ENCODE peak calls at places on chromosomes 3 and 15, in seven cellular contexts. E, C, P, K, T, N and O are unnamed samples.

GRCh38 chr15:48966595-48967301 is 3.0 kb upstream of the SHC4 start:
- DNase-seq in C (no peak), P (no peak), T (no peak), N (no peak), K (no peak), E (no peak), O (no peak)

GRCh38 chr15:89052474-89052873 is 35.8 kb upstream of the ABHD2 start:
- DNase-seq in C (no peak), E (no peak), N (no peak), T (no peak), P (peak), K (no peak), O (no peak)

GRCh38 chr3:27675287-27675686 is 46.8 kb downstream of the EOMES start:
- DNase-seq in P (peak), K (no peak), E (no peak), C (no peak), N (no peak), T (no peak), O (no peak)

GRCh38 chr3:167750273-167750971 is 14.9 kb downstream of the SERPINI1 start:
- DNase-seq in C (no peak), N (no peak), P (no peak), T (no peak), K (no peak), E (peak), O (no peak)

GRCh38 chr3:78762121-78762520 is 1005.7 kb downstream of the ROBO1 start:
- DNase-seq in C (no peak), E (no peak), K (no peak), P (no peak), T (no peak), N (no peak), O (no peak)

GRCh38 chr15:47293763-47294162 is 423.5 kb upstream of the SEMA6D start:
- DNase-seq in N (peak), P (peak), T (no peak), C (no peak), K (peak), E (no peak), O (no peak)

GRCh38 chr3:183198939-183199338 is 36.4 kb upstream of the LAMP3 start:
- DNase-seq in K (no peak), N (no peak), C (no peak), P (no peak), T (no peak), E (no peak), O (no peak)

GRCh38 chr15:60483042-60483441 is 4.1 kb upstream of the ICE2 start:
- DNase-seq in K (no peak), E (no peak), N (no peak), T (no peak), C (no peak), P (no peak), O (no peak)

GRCh38 chr15:54187325-54187724 is 209.1 kb downstream of the UNC13C start:
- DNase-seq in K (no peak), P (no peak), N (no peak), T (no peak), E (no peak), C (no peak), O (no peak)

GRCh38 chr3:14156201-14156600 is 22.2 kb downstream of the XPC start:
- DNase-seq in C (no peak), K (no peak), T (no peak), E (no peak), P (no peak), N (no peak), O (no peak)

GRCh38 chr15:100873029-100873677 is 6.5 kb upstream of the ALDH1A3 start:
- DNase-seq in T (peak), K (peak), E (peak), P (peak), C (no peak), N (peak), O (peak)

GRCh38 chr15:46636220-46636619 is 1001.4 kb downstream of the SQOR start:
- DNase-seq in K (no peak), N (peak), T (peak), C (no peak), E (no peak), P (no peak), O (no peak)

GRCh38 chr3:64358176-64358575 is 132.9 kb upstream of the PRICKLE2 start:
- DNase-seq in K (no peak), E (no peak), T (no peak), N (no peak), C (no peak), P (no peak), O (no peak)

GRCh38 chr15:77985031-77985930 is 92.2 kb downstream of the TBC1D2B start:
- DNase-seq in K (peak), E (no peak), N (no peak), C (no peak), P (no peak), T (no peak), O (no peak)

GRCh38 chr3:179701176-179701827 is 48.5 kb downstream of the USP13 start:
- DNase-seq in T (no peak), K (no peak), N (no peak), P (no peak), C (no peak), E (no peak), O (no peak)

GRCh38 chr3:144968951-144969350 is 997.3 kb downstream of the DIPK2A start:
- DNase-seq in N (no peak), K (no peak), C (no peak), P (no peak), E (no peak), T (no peak), O (no peak)

GRCh38 chr3:125615256-125615655 is 20.0 kb upstream of the OSBPL11 start:
- DNase-seq in C (no peak), E (no peak), T (no peak), N (no peak), P (no peak), K (no peak), O (no peak)

GRCh38 chr3:187197255-187197654 is at the start of gene RTP1:
- DNase-seq in K (no peak), E (no peak), T (no peak), C (no peak), P (no peak), N (no peak), O (no peak)

GRCh38 chr15:57887825-57888224 is 177.7 kb downstream of the ALDH1A2 start:
- DNase-seq in P (no peak), T (no peak), K (no peak), E (no peak), N (no peak), C (no peak), O (no peak)

GRCh38 chr15:57881361-57881760 is 174.8 kb downstream of the POLR2M start:
- DNase-seq in N (no peak), E (no peak), P (no peak), C (no peak), T (no peak), K (no peak), O (no peak)

GRCh38 chr15:57881972-57882371 is 175.5 kb downstream of the POLR2M start:
- DNase-seq in E (no peak), K (no peak), N (no peak), P (no peak), C (no peak), T (no peak), O (no peak)

GRCh38 chr15:57890351-57890750 is 175.2 kb downstream of the ALDH1A2 start:
- DNase-seq in C (no peak), T (no peak), K (no peak), E (no peak), P (peak), N (no peak), O (no peak)

GRCh38 chr15:57885435-57885834 is 178.9 kb downstream of the POLR2M start:
- DNase-seq in P (no peak), E (no peak), N (no peak), C (no peak), T (no peak), K (no peak), O (no peak)
- TF ChIP-seq CTCF in P (no peak), E (no peak), N (no peak), C (no peak), T (no peak), K (no peak), O (no peak)

GRCh38 chr3:194685723-194686413 is at the start of gene FAM43A:
- DNase-seq in T (peak), K (peak), P (peak), C (peak), N (peak), E (peak), O (peak)

GRCh38 chr3:194688207-194688711 is 2.6 kb downstream of the FAM43A start:
- DNase-seq in E (peak), N (peak), P (peak), T (no peak), K (peak), C (no peak), O (peak)

GRCh38 chr3:194686414-194686815 is 732 bp downstream of the FAM43A start:
- DNase-seq in E (no peak), K (no peak), P (no peak), N (no peak), C (no peak), T (no peak), O (no peak)

GRCh38 chr3:194687638-194688206 is 2.0 kb downstream of the FAM43A start:
- DNase-seq in N (peak), P (peak), C (peak), T (peak), K (peak), E (peak), O (peak)

DNA sequence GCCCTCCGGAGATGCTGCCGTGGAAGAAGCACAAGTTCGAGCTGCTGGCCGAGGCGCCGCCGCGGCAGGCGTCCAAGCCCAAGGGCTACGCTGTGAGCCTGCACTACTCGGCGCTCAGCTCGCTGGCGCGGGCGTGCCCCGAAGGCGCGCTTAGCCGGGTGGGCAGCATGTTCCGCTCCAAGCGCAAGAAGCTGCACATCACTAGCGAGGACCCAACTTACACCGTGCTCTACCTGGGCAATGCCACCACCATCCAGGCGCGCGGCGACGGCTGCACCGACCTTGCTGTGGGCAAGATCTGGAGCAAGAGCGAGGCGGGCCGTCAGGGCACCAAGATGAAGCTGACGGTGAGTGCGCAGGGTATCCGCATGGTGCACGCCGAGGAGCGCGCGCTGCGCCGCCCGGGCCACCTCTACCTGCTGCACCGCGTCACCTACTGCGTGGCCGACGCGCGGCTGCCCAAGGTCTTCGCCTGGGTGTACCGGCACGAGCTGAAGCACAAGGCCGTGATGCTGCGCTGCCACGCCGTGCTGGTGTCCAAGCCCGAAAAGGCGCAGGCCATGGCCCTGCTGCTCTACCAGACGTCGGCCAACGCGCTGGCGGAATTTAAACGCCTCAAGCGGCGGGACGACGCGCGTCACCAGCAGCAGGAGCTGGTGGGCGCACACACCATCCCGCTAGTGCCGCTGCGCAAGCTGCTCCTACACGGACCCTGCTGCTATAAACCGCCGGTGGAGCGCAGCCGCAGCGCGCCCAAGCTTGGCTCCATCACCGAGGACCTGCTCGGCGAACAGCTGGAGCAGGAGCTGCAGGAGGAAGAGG is 1.3 kb downstream of the FAM43A start:
- DNase-seq in N (peak), T (peak), P (peak), E (peak), C (peak), K (peak), O (peak)
- TF ChIP-seq CTCF in N (no peak), T (no peak), P (no peak), E (no peak), C (no peak), K (no peak), O (no peak)

GRCh38 chr15:63166219-63166618 is 8.9 kb upstream of the RPS27L start:
- DNase-seq in N (no peak), K (no peak), C (no peak), T (no peak), E (peak), P (peak), O (no peak)
- TF ChIP-seq CTCF in N (no peak), K (no peak), C (no peak), T (no peak), E (peak), P (peak), O (no peak)

GRCh38 chr15:64095431-64095794 is 369 bp upstream of the SNX1 start:
- DNase-seq in C (no peak), K (no peak), N (no peak), P (no peak), T (no peak), E (no peak), O (no peak)

GRCh38 chr15:64093627-64094417 is at the start of gene CIAO2A:
- DNase-seq in P (peak), E (peak), C (peak), K (peak), N (peak), T (peak), O (peak)

GRCh38 chr15:64099379-64099778 is 3.6 kb downstream of the SNX1 start:
- DNase-seq in C (no peak), P (no peak), E (no peak), N (no peak), T (no peak), K (no peak), O (no peak)

GRCh38 chr15:64095795-64096485 is at the start of gene SNX1:
- DNase-seq in P (peak), T (peak), N (peak), K (peak), E (peak), C (peak), O (peak)

DNA sequence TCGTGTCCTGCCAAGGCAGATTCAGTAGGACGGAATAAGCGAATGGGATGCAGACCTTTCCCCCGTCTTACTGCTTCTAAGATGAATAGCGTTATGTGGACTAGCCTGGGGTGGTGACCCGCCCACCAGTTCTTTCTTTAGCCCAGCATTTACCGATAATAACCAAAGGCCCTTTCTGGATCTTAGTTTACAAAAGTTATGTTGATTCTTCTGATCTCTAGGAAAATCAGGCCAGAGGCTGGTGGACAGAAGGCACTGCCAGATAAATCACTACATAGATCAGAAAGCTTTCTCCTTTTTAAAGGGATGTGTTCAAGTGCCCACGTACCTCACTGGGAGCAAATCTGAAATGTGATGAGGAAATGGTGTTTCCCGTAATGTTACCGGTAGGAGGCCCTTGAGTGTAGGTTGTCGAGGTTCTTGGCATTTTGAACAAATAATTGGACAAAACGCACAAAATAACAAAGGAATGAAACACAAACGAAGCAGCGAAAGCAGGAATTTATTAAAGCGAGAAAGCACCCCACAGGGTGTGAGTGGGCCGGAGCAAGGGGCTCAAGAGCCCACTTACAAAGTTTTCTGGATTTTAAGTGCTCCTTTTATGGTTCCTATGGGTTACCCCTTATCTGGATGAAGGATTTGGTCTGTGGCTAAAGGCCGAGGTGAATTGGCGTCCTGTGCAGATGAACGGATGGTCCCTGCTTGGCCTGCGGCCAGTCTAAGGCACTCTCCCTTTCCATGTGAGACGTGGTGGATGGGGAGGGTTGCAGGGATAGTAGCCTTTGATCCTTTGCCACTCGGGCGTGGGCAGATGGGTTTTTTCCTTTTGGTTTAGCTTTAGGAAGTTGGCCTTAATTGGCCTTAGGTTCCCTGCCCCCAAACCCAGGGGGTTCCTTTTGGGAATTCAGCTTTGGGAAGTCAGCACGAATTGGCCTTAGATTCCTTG is 977 bp downstream of the SNX1 start:
- DNase-seq in E (peak), N (peak), C (no peak), P (peak), T (peak), K (no peak), O (no peak)
- TF ChIP-seq CTCF in E (peak), N (no peak), C (no peak), P (peak), T (peak), K (no peak), O (peak)

DNA sequence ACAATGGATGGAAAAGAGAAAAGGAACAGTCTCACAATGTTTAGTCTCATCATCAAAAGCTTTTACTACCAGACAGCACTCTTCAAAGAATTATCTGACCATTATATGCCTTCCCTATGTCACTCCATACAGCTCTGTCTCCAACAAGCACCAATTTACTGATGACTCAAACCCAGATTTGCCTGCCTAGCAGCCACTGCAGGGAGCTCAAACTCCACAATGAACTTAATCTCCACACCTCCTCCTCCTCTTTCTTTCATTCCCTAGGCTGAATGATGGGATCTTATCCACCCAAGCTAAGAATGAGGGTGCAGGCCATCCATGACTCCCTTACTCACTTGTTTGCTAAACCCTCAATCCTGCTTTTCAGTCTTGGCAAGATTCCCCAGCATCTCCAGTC is 45.5 kb downstream of the NBEAL2 start:
- DNase-seq in T (no peak), C (no peak), K (no peak), P (peak), E (no peak), N (no peak), O (no peak)
- TF ChIP-seq CTCF in T (no peak), C (no peak), K (no peak), P (no peak), E (no peak), N (no peak), O (no peak)

GRCh38 chr3:62318752-62319569 is 54.4 kb downstream of the FEZF2 start:
- DNase-seq in T (peak), C (peak), E (peak), N (peak), P (peak), K (peak), O (peak)
- TF ChIP-seq CTCF in T (no peak), C (no peak), E (no peak), N (no peak), P (no peak), K (no peak), O (no peak)

GRCh38 chr3:157327018-157327417 is 109.6 kb upstream of the PTX3 start:
- DNase-seq in N (no peak), C (no peak), T (no peak), E (no peak), K (no peak), P (no peak), O (no peak)
- TF ChIP-seq CTCF in N (no peak), C (no peak), T (no peak), E (no peak), K (no peak), P (no peak), O (no peak)

DNA sequence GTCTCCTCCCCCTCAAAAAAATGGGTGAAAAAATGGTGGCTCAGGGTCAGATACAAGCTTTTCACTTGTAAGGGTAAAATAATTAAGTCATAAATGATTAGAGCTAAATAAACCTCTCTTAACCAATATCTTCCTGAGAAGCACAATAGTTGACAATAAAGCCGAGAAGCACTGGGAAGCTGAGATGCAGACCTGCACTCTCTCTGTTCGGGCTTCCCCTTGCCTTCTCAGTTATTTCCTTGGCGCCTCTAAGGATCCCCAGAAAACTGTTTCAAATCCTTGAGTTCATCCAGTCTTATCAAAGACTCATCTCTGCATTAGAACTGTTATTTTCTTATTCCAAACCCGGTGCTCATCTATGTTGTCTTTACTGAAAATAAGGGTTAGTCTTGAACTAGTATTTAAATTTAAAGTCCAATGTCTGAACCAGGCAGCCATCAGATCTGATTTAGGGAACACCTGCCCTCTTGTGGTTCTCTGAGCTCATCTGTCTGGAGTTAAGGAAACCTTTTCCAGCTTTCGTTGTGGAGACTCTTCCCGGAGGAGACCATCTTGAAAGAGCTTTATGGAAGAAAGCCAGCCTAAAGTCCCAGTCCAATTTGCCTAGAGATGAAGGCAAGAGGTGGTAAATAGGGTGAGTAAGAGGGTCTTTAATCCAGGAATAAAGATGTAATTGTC is 256.4 kb upstream of the MCTP2 start:
- DNase-seq in P (peak), T (peak), E (no peak), C (no peak), N (peak), K (no peak), O (peak)
- TF ChIP-seq CTCF in P (peak), T (peak), E (peak), C (peak), N (peak), K (peak), O (peak)

GRCh38 chr3:52259035-52259434 is 13.5 kb downstream of the PPM1M start:
- DNase-seq in T (no peak), K (no peak), P (peak), C (no peak), N (no peak), E (no peak), O (no peak)

GRCh38 chr3:52257911-52258310 is 12.4 kb downstream of the PPM1M start:
- DNase-seq in E (no peak), P (peak), N (no peak), T (no peak), K (no peak), C (no peak), O (no peak)

GRCh38 chr3:52256622-52257021 is 11.1 kb downstream of the PPM1M start:
- DNase-seq in E (no peak), N (no peak), K (no peak), T (no peak), C (no peak), P (no peak), O (no peak)

GRCh38 chr3:52262447-52262846 is 16.0 kb downstream of the WDR82 start:
- DNase-seq in N (no peak), C (no peak), P (no peak), K (no peak), E (no peak), T (no peak), O (no peak)

GRCh38 chr3:52259448-52259847 is 13.9 kb downstream of the PPM1M start:
- DNase-seq in P (no peak), K (no peak), E (no peak), C (no peak), T (no peak), N (no peak), O (no peak)
- TF ChIP-seq CTCF in P (no peak), K (no peak), E (no peak), C (no peak), T (no peak), N (no peak), O (no peak)